ENCODE peak calls at places on chromosomes 1 and 21, in four cellular contexts. M is GM23338; X is naive thymus-derived CD4-positive, alpha-beta T cell; L is tibial nerve. F is an unnamed sample.

GRCh38 chr1:205374205-205375078 is 17.7 kb upstream of the KLHDC8A start:
- DNase-seq in M (no peak), X (no peak), L (no peak), F (no peak)

GRCh38 chr1:64920936-64921589 is 45.3 kb downstream of the JAK1 start:
- DNase-seq in M (no peak), X (no peak), L (no peak), F (no peak)

GRCh38 chr1:207810606-207811295 is 58.9 kb downstream of the CD46 start:
- DNase-seq in M (no peak), X (no peak), L (peak; percentile 5), F (no peak)

GRCh38 chr1:232386721-232387510 is 243.0 kb downstream of the SIPA1L2 start:
- DNase-seq in M (no peak), X (no peak), L (no peak), F (no peak)

GRCh38 chr1:69707103-69707502 is 139.4 kb downstream of the LRRC7 start:
- DNase-seq in M (no peak), X (no peak), L (no peak), F (no peak)

GRCh38 chr1:39001516-39002389 is 10.7 kb downstream of the AKIRIN1 start:
- DNase-seq in M (peak; percentile 76), X (no peak), L (no peak), F (no peak)

GRCh38 chr1:161092621-161093028 is 3.3 kb upstream of the NECTIN4 start:
- DNase-seq in M (no peak), X (no peak), L (no peak), F (no peak)

GRCh38 chr1:6889875-6890480 is 104.7 kb downstream of the CAMTA1 start:
- DNase-seq in M (peak; percentile 81), X (no peak), L (peak; percentile 51), F (no peak)

GRCh38 chr1:43587594-43587993 is 56.9 kb downstream of the PTPRF start:
- DNase-seq in M (no peak), X (no peak), L (no peak), F (no peak)

GRCh38 chr1:205569411-205570172 is 62.2 kb downstream of the ELK4 start:
- DNase-seq in M (peak; percentile 9), X (no peak), L (no peak), F (no peak)

GRCh38 chr1:5973771-5974170 is 18.5 kb downstream of the NPHP4 start:
- DNase-seq in M (no peak), X (no peak), L (no peak), F (no peak)

GRCh38 chr21:27572681-27573080 is 605.8 kb upstream of the ADAMTS5 start:
- DNase-seq in M (no peak), X (no peak), L (no peak), F (no peak)

GRCh38 chr1:9900142-9901043 is 9.7 kb downstream of the CTNNBIP1 start:
- DNase-seq in M (no peak), X (no peak), L (peak; percentile 41), F (no peak)

DNA sequence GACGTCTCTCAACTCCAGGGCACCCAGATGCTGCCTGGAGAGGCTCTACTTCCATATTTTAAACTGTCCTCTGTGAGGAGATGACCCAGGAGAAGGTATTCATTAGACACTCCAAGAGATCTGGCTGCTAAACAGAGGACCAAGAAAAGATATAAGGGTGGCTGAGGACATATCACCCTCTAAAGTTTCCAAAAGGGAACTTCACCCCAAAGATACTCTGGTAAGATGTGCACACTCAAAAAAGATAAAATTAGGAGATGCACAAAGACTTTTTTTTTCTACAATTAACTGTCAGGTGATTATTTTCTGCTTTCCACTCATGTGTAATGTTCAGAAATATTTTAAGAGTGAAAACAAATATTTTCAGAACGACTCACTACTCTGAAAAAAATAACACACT is 1.4 kb downstream of the ZNF670 start:
- DNase-seq in M (no peak), X (no peak), L (no peak), F (no peak)
- H3K4me3 ChIP-seq in M (peak overlapping the region; percentile 100), X (peak overlapping the region; percentile 72), L (no peak overlapping the region), F (peak overlapping the region; percentile 67)

GRCh38 chr1:200036616-200037270 is 9.2 kb downstream of the NR5A2 start:
- DNase-seq in M (peak; percentile 64), X (no peak), L (no peak), F (no peak)
- H3K4me1 ChIP-seq in M (peaks cover 48% of the 10 kb centered on the region), X (peaks cover 24% of the 10 kb centered on the region), L (peaks cover 17% of the 10 kb centered on the region), F (peaks cover 38% of the 10 kb centered on the region)

GRCh38 chr1:203764105-203765028 is 616 bp upstream of the LAX1 start:
- DNase-seq in M (no peak), X (no peak), L (no peak), F (peak; percentile 24)

GRCh38 chr1:203760506-203760905 is 4.5 kb upstream of the LAX1 start:
- DNase-seq in M (no peak), X (no peak), L (no peak), F (no peak)

GRCh38 chr1:203765029-203765837 is at the start of gene LAX1:
- DNase-seq in M (no peak), X (peak; percentile 76), L (no peak), F (peak; percentile 80)

GRCh38 chr1:203768158-203768725 is 3.3 kb downstream of the LAX1 start:
- DNase-seq in M (no peak), X (no peak), L (no peak), F (peak; percentile 22)

GRCh38 chr1:203763505-203763904 is 1.5 kb upstream of the LAX1 start:
- DNase-seq in M (no peak), X (no peak), L (no peak), F (no peak)
- H3K27ac ChIP-seq in M (no peak overlapping the region), X (peak overlapping the region; percentile 88), L (no peak overlapping the region), F (peak overlapping the region; percentile 90)

DNA sequence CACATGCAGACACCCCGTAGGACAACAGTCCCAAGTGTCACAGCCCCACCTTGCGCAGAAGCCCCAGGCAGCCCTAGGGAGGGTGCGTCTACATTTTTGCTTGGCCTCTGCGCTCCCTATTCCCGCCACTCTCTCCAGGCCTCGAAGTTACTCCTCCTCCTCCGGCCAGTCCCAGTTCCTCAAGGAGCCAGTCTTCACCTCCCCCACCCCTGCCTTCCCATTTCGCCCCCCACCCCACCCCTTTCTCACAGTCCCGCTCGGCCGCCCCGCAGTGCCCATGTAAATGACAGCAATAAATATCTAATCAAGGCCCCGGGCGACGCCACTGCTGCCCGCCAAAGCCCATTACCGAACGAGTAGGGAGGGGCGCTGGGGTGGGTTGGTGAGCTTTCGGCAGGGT is 3.2 kb downstream of the DMBX1 start:
- DNase-seq in M (peak; percentile 83), X (no peak), L (no peak), F (no peak)
- H3K4me3 ChIP-seq in M (peak overlapping the region; percentile 47), X (no peak overlapping the region), L (no peak overlapping the region), F (no peak overlapping the region)

DNA sequence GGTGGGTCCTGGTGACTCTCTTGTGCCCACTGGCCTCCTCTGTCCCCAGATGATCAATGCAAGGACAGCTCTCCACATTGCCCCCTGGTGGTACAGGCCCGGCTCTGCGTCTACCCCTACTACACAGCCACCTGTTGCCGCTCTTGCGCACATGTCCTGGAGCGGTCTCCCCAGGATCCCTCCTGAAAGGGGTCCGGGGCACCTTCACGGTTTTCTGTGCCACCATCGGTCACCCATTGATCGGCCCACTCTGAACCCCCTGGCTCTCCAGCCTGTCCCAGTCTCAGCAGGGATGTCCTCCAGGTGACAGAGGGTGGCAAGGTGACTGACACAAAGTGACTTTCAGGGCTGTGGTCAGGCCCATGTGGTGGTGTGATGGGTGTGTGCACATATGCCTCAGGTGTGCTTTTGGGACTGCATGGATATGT is 10.8 kb downstream of the ADAMTSL4 start:
- DNase-seq in M (peak; percentile 92), X (peak; percentile 56), L (peak; percentile 85), F (peak; percentile 79)
- H3K4me1 ChIP-seq in M (peaks cover 30% of the 10 kb centered on the region), X (peaks cover 28% of the 10 kb centered on the region), L (peaks cover 58% of the 10 kb centered on the region), F (peaks cover 46% of the 10 kb centered on the region)

DNA sequence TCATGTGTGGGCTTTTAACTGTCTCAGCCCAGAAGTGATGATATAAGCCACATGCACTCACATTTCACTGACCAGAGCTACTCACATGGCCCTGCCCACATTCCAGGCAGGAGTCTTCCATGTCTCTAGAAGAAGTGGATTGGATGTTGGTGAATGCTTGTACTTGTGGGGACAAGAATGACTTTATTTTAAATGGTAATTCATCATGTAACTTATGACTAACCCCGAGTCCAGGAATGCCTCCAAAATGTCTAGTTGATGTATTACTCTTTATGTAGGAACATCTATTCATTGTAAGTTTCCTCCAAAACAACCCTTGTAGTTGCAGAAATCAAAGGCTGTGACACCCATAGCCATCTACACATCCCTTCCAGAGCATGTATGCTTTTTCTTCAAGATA is 15.7 kb upstream of the CAMK1G start:
- DNase-seq in M (no peak), X (no peak), L (no peak), F (no peak)
- H3K27ac ChIP-seq in M (no peak overlapping the region), X (no peak overlapping the region), L (no peak overlapping the region), F (no peak overlapping the region)

GRCh38 chr1:93585059-93585966 is 96.3 kb downstream of the BCAR3 start:
- DNase-seq in M (no peak), X (no peak), L (no peak), F (no peak)

GRCh38 chr1:93588206-93588605 is 93.4 kb downstream of the BCAR3 start:
- DNase-seq in M (no peak), X (no peak), L (no peak), F (no peak)

GRCh38 chr1:93587354-93587753 is 94.3 kb downstream of the BCAR3 start:
- DNase-seq in M (no peak), X (no peak), L (no peak), F (no peak)

GRCh38 chr1:93581917-93582850 is 99.5 kb downstream of the BCAR3 start:
- DNase-seq in M (no peak), X (no peak), L (no peak), F (no peak)

DNA sequence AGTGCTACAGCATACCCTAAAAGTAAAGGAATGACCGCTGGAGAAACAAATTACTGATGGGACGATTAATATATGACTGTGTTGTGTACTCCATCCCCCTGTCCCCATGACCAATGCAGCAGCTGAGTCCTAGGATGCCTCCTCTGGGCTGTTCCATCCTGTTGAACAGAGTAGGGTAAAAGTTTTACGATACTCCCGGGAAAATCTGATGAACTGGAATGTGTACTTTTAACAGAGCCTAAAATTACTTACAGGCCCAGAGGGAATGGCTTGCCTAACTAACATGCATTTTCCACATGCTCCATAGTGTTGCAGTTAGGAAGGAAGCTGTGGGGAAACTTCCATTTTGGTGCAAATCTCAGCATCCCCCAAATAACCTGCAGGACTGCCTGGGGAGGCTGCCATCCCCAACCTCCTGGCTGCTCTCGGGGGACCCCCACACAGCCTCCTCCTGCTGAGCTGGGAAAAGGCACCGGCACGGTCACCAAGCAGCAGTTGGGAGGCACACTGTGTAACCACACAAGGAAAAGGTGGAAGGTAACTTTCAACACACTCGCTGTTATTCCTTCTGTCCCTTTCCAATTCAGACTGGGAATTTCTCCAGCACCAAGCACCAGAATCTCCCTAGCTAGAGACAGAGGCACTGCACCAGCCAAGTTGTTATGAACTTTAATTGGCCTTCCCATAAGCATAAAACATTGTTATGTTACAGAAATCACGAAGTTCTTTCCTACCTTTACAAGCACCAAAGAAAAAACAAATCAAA is 97.2 kb downstream of the BCAR3 start:
- DNase-seq in M (no peak), X (no peak), L (no peak), F (no peak)
- H3K4me3 ChIP-seq in M (no peak overlapping the region), X (no peak overlapping the region), L (no peak overlapping the region), F (no peak overlapping the region)

F was measured in CD4-positive, alpha-beta memory T cell.